ENCODE peak calls at places on chromosome 18, in eight cellular contexts. H, B, C, T, R, D, J and O are unnamed samples. For H3K4me1, the result is how much of the 10 kb centered on the place peaks cover.

GRCh38 chr18:24055878-24056277 is 41.3 kb downstream of the TTC39C start:
- DNase-seq in H (no peak), B (no peak), C (no peak), T (no peak), R (no peak), D (no peak), J (no peak), O (no peak)

GRCh38 chr18:69400253-69400975 is at the start of gene DOK6:
- DNase-seq in H (peak), B (no peak), C (no peak), T (no peak), R (peak), D (peak), J (no peak), O (no peak)

GRCh38 chr18:77056399-77057015 is 76.1 kb downstream of the MBP start:
- DNase-seq in H (no peak), B (no peak), C (peak), T (no peak), R (peak), D (no peak), J (no peak), O (no peak)

GRCh38 chr18:69757733-69758132 is 189.9 kb downstream of the CD226 start:
- DNase-seq in H (no peak), B (no peak), C (no peak), T (no peak), R (no peak), D (no peak), J (no peak), O (no peak)

GRCh38 chr18:11310476-11311086 is 161.2 kb upstream of the PIEZO2 start:
- DNase-seq in H (peak), B (peak), C (peak), T (peak), R (no peak), D (no peak), J (no peak), O (no peak)

GRCh38 chr18:77650799-77651385 is 401.2 kb downstream of the GALR1 start:
- DNase-seq in H (peak), B (peak), C (peak), T (peak), R (peak), D (peak), J (no peak), O (peak)

GRCh38 chr18:45589559-45590041 is 25.7 kb upstream of the SLC14A2 start:
- DNase-seq in H (no peak), B (no peak), C (no peak), T (no peak), R (peak), D (no peak), J (no peak), O (no peak)

GRCh38 chr18:5413447-5413846 is 117.9 kb upstream of the ZBTB14 start:
- DNase-seq in H (no peak), B (no peak), C (no peak), T (no peak), R (no peak), D (no peak), J (no peak), O (no peak)

GRCh38 chr18:22285299-22286140 is 116.1 kb downstream of the GATA6 start:
- DNase-seq in H (peak), B (no peak), C (no peak), T (no peak), R (no peak), D (no peak), J (no peak), O (no peak)

GRCh38 chr18:2855560-2856350 is 8.9 kb downstream of the EMILIN2 start:
- DNase-seq in H (no peak), B (no peak), C (no peak), T (peak), R (no peak), D (no peak), J (no peak), O (peak)

DNA sequence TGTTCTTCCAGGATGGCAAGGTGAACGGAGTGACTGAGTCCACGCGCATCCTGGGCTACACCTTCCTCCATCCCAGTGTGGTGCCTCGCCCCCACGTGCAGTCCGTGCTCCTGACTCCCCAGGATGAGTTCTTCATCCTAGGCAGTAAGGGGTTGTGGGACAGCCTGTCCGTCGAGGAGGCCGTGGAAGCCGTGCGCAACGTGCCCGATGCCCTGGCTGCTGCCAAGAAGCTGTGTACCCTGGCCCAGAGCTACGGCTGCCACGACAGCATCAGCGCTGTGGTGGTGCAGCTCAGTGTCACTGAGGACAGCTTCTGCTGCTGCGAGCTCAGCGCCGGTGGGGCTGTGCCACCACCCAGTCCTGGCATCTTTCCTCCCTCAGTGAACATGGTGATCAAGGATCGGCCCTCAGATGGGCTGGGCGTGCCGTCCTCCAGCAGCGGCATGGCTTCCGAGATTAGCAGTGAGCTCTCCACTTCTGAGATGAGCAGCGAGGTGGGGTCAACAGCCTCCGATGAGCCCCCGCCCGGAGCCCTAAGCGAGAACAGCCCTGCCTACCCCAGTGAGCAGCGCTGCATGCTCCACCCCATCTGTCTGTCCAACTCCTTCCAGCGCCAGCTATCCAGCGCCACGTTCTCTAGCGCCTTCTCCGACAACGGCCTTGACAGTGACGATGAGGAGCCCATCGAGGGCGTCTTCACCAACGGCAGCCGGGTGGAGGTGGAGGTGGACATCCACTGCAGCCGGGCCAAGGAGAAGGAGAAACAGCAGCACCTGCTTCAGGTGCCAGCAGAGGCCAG is 263.1 kb downstream of the PHLPP1 start:
- DNase-seq in H (no peak), B (no peak), C (no peak), T (no peak), R (no peak), D (no peak), J (no peak), O (no peak)
- H3K4me1 ChIP-seq in H (under half), B (under half), C (under half), T (under half), R (under half), D (under half), J (under half), O (under half)

DNA sequence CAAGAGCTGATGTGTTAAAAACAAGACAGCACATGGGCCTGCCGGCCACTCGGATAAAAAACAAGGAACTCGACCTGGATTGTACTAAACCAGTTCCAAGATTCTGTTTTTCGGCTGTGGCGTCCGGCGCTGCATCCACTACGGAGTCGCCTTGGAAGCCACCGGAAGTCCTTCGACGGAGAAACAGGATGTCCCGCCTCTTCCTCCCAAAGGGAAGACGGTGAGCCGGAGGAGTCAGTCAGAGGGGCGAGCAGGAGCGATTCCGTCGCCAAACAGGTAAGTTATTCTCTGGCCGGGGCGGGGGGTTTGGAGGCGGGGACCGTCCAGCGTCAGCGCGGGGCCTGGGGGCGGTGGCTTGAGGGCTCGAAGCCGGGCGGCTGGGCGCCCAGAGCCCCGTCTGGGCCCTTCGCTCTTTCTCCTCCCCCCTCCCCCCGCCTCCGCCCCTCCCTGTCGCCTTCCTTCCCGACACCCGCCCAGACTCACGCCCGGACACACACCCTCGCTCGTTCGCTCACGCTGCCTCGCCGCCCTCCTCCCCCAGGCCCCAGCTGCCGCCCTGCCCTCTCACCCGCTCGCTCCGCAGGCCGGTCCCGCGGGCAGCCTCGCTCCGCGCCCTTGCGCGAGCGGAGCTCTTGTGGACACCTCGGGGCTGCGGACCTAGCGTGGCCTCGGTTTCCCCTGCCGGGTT is at the start of gene ZNF407:
- DNase-seq in H (peak), B (peak), C (peak), T (peak), R (peak), D (peak), J (peak), O (no peak)
- TF ChIP-seq POLR2A in H (peak), B (peak), C (peak), T (peak), R (peak), D (no peak), J (peak), O (no peak)

DNA sequence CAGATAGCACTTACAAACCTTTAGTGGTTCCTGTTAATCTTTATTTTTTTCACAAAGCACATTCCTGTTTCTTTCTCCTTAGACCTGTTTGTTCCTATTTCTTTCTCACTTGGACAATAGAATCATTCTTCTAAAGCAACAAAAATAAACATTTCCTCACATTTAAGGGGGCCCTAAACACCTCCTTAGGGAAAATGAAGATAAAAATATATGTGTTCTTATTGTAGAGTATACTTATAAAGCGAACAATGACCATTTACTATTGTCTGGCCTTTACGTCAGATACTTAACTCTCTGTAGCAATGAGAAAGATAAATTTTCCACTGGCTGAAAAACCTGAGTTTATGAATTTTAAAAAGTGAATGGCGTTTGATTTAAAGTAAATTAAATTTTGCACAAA is 234.6 kb downstream of the TCF4 start:
- DNase-seq in H (no peak), B (no peak), C (no peak), T (no peak), R (no peak), D (no peak), J (no peak), O (no peak)
- H3K4me1 ChIP-seq in H (under half), B (under half), C (under half), T (under half), R (under half), D (under half), J (under half), O (under half)

GRCh38 chr18:79068946-79069791 is at the start of gene ATP9B:
- DNase-seq in H (peak), B (peak), C (peak), T (peak), R (peak), D (peak), J (peak), O (peak)
- TF ChIP-seq POLR2A in H (peak), B (peak), C (peak), T (peak), R (peak), D (peak), J (peak), O (peak)

GRCh38 chr18:39051013-39051412 is 1485.4 kb upstream of the CELF4 start:
- DNase-seq in H (no peak), B (no peak), C (no peak), T (no peak), R (no peak), D (no peak), J (no peak), O (no peak)
- H3K4me1 ChIP-seq in H (under half), B (under half), C (under half), T (under half), R (under half), D (under half), J (under half), O (under half)

GRCh38 chr18:54813305-54813704 is 15.0 kb upstream of the RAB27B start:
- DNase-seq in H (no peak), B (no peak), C (no peak), T (no peak), R (no peak), D (no peak), J (no peak), O (no peak)

GRCh38 chr18:54812885-54813284 is 15.4 kb upstream of the RAB27B start:
- DNase-seq in H (no peak), B (no peak), C (no peak), T (no peak), R (no peak), D (no peak), J (no peak), O (no peak)

GRCh38 chr18:54815086-54815485 is 13.2 kb upstream of the RAB27B start:
- DNase-seq in H (no peak), B (no peak), C (no peak), T (no peak), R (no peak), D (no peak), J (no peak), O (no peak)
- TF ChIP-seq POLR2A in H (no peak), B (no peak), C (no peak), T (no peak), R (no peak), D (no peak), J (no peak), O (no peak)